ENCODE peak calls at places on chromosomes 7 and 10, in five cellular contexts. E is sigmoid colon; I is CD4-positive, alpha-beta memory T cell; J is body of pancreas; G is IMR-90. V is an unnamed sample.
A peak's percentile ranks its signal among the peaks of the same experiment; 100 is the strongest.

GRCh38 chr7:26443761-26444160 is 152.1 kb downstream of the SNX10 start:
- DNase-seq in E (no peak), I (no peak), J (no peak), G (no peak), V (no peak)

GRCh38 chr7:95430864-95431263 is 4.0 kb downstream of the PON2 start:
- DNase-seq in E (no peak), I (no peak), J (no peak), G (peak; percentile 19), V (no peak)

GRCh38 chr7:2616973-2617709 is 14.6 kb upstream of the TTYH3 start:
- DNase-seq in E (no peak), I (no peak), J (no peak), G (no peak), V (no peak)

GRCh38 chr7:69395072-69395714 is 203.1 kb upstream of the AUTS2 start:
- DNase-seq in E (no peak), I (no peak), J (no peak), G (no peak), V (no peak)

GRCh38 chr10:133520193-133520738 is 6.9 kb upstream of the CYP2E1 start:
- DNase-seq in E (peak; percentile 82), I (peak; percentile 83), J (peak; percentile 82), G (peak; percentile 30), V (no peak)

GRCh38 chr10:59019603-59020002 is 156.8 kb upstream of the PHYHIPL start:
- DNase-seq in E (no peak), I (no peak), J (no peak), G (no peak), V (no peak)

GRCh38 chr7:158818325-158819213 is 10.7 kb downstream of the ESYT2 start:
- DNase-seq in E (peak; percentile 92), I (peak; percentile 91), J (peak; percentile 80), G (peak; percentile 96), V (peak; percentile 97)

GRCh38 chr7:99679032-99679399 is 780 bp downstream of the CYP3A5 start:
- DNase-seq in E (no peak), I (no peak), J (peak; percentile 52), G (peak; percentile 22), V (no peak)

GRCh38 chr7:113128028-113128427 is 9.7 kb upstream of the SMIM30 start:
- DNase-seq in E (no peak), I (no peak), J (no peak), G (peak; percentile 42), V (no peak)

GRCh38 chr7:39721919-39722597 is 98.7 kb downstream of the RALA start:
- DNase-seq in E (no peak), I (no peak), J (no peak), G (no peak), V (no peak)

GRCh38 chr7:23012797-23013714 is 874 bp downstream of the HYCC1 start:
- DNase-seq in E (peak; percentile 76), I (peak; percentile 19), J (peak; percentile 18), G (no peak), V (no peak)

GRCh38 chr10:25869609-25870008 is 64.4 kb upstream of the MYO3A start:
- DNase-seq in E (no peak), I (no peak), J (no peak), G (no peak), V (no peak)

GRCh38 chr7:136405931-136406777 is 429.0 kb upstream of the MTPN start:
- DNase-seq in E (peak; percentile 67), I (peak; percentile 22), J (peak; percentile 38), G (peak; percentile 53), V (no peak)

GRCh38 chr7:94374231-94374630 is 20.5 kb upstream of the COL1A2 start:
- DNase-seq in E (peak; percentile 94), I (no peak), J (peak; percentile 37), G (peak; percentile 93), V (no peak)

GRCh38 chr10:70054902-70055301 is 2.3 kb downstream of the MACROH2A2 start:
- DNase-seq in E (no peak), I (no peak), J (no peak), G (no peak), V (no peak)

GRCh38 chr7:151859111-151859947 is 17.6 kb downstream of the PRKAG2 start:
- DNase-seq in E (no peak), I (no peak), J (peak; percentile 80), G (no peak), V (peak; percentile 44)

GRCh38 chr7:75038508-75038907 is 35.1 kb downstream of the RCC1L start:
- DNase-seq in E (no peak), I (no peak), J (no peak), G (no peak), V (no peak)

GRCh38 chr7:99132922-99133321 is 11.0 kb downstream of the SMURF1 start:
- DNase-seq in E (no peak), I (no peak), J (no peak), G (peak; percentile 87), V (no peak)

GRCh38 chr7:2330506-2330905 is 16.3 kb upstream of the SNX8 start:
- DNase-seq in E (no peak), I (no peak), J (no peak), G (no peak), V (no peak)

GRCh38 chr7:129896568-129897382 is 56.0 kb downstream of the UBE2H start:
- DNase-seq in E (no peak), I (no peak), J (no peak), G (peak; percentile 38), V (no peak)

GRCh38 chr7:151246161-151247015 is 2.1 kb downstream of the SMARCD3 start:
- DNase-seq in E (peak; percentile 71), I (no peak), J (no peak), G (no peak), V (no peak)

DNA sequence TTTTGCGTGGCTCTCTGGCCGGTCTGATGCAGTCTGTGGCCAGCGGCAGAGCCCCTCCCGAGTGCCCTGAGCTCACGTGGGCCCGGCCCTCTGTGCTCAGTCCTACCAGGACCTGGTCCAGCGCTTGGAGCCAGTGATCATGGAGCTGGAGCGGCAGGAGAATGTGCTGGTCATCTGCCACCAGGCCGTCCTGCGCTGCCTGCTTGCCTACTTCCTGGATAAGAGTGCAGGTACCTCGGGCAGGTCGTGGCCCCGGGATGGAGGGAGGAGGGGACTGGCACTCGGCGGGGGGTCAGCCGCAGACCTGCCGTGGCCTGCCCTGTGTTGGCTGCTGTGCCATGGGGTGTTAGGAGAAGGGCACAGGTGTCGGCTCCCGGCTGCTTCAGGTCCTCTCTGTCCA is 20.0 kb downstream of the PFKFB3 start:
- DNase-seq in E (no peak), I (no peak), J (no peak), G (no peak), V (no peak)
- H3K4me1 ChIP-seq in E (no peaks in the 10 kb centered on the region), I (no peaks in the 10 kb centered on the region), J (no peaks in the 10 kb centered on the region), G (peaks cover 4% of the 10 kb centered on the region), V (peaks cover 17% of the 10 kb centered on the region)

GRCh38 chr7:50720295-50720694 is 62.4 kb downstream of the GRB10 start:
- DNase-seq in E (no peak), I (no peak), J (no peak), G (no peak), V (no peak)
- H3K4me1 ChIP-seq in E (no peaks in the 10 kb centered on the region), I (no peaks in the 10 kb centered on the region), J (peaks cover 91% of the 10 kb centered on the region), G (peaks cover 6% of the 10 kb centered on the region), V (peaks cover 8% of the 10 kb centered on the region)

DNA sequence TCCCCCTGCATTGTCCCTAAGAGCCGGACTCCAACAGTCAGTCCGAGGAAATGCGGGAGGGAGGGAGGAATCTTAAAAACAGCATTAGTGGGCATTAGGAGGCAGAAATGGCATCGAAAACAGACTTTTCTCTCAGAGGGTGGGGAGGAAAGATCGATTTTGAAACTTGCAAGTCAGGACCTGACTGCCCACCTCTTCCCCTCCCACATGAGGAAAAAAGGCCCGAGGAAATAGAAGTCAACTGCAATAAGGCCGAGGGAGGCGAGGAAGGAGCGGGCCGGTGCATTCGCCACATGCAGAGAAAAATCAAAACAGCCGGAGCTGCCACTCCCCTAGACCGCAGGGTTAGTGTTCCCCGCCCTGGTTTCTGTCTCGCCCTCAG is 2.8 kb downstream of the LBX1 start:
- DNase-seq in E (no peak), I (no peak), J (no peak), G (no peak), V (no peak)
- H3K4me1 ChIP-seq in E (no peaks in the 10 kb centered on the region), I (peaks cover 64% of the 10 kb centered on the region), J (peaks cover 76% of the 10 kb centered on the region), G (no peaks in the 10 kb centered on the region), V (peaks cover 3% of the 10 kb centered on the region)

DNA sequence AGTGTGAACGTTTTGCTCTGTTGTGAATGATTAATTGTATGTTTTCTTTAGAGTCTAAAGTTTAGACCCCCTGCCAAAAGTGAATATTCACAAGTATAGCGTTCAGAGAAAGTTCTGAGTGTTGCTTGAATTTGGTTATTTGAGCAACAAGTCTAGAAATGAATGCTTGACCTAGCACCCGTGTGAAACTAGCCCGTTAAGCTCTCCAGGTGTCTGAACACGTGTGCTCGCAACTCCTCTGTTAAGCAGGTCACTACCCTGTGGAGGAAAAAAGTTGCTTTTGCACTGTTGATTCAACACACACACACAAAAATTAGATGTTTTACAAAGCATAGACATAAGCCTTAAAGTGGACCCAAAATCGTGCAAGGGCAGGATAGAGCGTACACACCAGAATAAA is 78.6 kb upstream of the SAMD8 start:
- DNase-seq in E (no peak), I (no peak), J (no peak), G (no peak), V (no peak)
- H3K4me1 ChIP-seq in E (no peaks in the 10 kb centered on the region), I (peaks cover 6% of the 10 kb centered on the region), J (no peaks in the 10 kb centered on the region), G (peaks cover 3% of the 10 kb centered on the region), V (no peaks in the 10 kb centered on the region)

GRCh38 chr10:47303105-47303504 is 3.1 kb downstream of the GDF10 start:
- DNase-seq in E (no peak), I (no peak), J (no peak), G (no peak), V (no peak)
- H3K4me1 ChIP-seq in E (no peaks in the 10 kb centered on the region), I (peaks cover 12% of the 10 kb centered on the region), J (peaks cover 84% of the 10 kb centered on the region), G (no peaks in the 10 kb centered on the region), V (no peaks in the 10 kb centered on the region)

DNA sequence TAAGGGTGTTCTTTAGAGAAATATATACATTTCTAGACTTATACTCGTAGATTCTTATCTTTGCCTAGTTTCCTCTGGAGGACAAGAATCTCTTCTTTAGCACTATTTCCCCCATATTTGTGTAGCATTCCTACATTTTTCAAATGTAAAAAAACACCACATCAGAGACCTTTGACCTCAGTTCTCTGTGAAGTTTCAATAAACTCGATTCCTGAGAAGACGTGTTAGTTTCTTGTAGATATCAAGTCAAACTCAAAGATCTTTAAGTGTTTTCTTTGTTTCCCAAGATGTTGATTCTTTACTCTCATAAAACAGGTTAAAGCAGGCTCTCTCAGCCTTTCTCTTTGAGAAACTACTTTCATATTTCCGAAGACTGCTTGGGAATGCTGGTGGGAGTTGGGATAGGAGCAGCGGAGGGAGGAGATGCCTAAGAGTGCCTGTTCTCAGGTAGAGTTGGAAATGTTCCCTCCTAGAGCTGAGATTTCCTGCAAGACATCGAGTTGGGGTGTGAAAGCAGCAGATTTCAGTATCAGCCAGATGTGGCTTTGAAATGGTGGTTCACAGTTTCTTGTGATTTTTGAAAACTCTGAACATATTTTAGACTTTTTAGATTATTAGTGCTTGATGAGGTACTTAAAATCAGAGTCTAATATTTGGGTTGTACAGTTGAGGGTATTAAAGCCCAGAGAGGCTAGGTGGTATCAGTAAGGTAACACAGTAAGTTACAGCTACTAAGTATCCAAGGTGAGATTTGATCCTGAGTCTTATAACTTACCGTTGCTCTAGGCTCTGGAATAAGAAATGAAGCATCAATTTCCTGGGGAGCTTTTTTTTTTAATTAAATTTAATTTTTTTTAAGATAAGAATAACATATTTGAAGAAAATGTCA is 13.9 kb downstream of the ADK start:
- DNase-seq in E (no peak), I (no peak), J (no peak), G (peak; percentile 28), V (no peak)
- H3K4me1 ChIP-seq in E (no peaks in the 10 kb centered on the region), I (no peaks in the 10 kb centered on the region), J (no peaks in the 10 kb centered on the region), G (peaks cover 4% of the 10 kb centered on the region), V (peaks cover 7% of the 10 kb centered on the region)

GRCh38 chr10:65083222-65083621 is 1562.0 kb downstream of the REEP3 start:
- DNase-seq in E (no peak), I (no peak), J (no peak), G (no peak), V (no peak)
- H3K4me1 ChIP-seq in E (no peaks in the 10 kb centered on the region), I (no peaks in the 10 kb centered on the region), J (no peaks in the 10 kb centered on the region), G (no peaks in the 10 kb centered on the region), V (no peaks in the 10 kb centered on the region)

V was measured in RWPE2.